ENCODE peak calls at places on chromosomes 5 and 9, in seven cellular contexts. O is Peyer's patch, V is fibroblast of villous mesenchyme, E is left ventricle myocardium inferior, K is GM23338, S is tibial artery, H is suprapubic skin. Y is an unnamed sample.
A peak's percentile ranks its signal among the peaks of the same experiment; 100 is the strongest.

GRCh38 chr5:32098291-32098690 is 75.8 kb downstream of the GOLPH3 start:
- DNase-seq in V (no peak), S (no peak), O (no peak), H (no peak), E (no peak), K (no peak), Y (no peak)

GRCh38 chr9:106878943-106879916 is 16.3 kb downstream of the ZNF462 start:
- DNase-seq in V (peak; percentile 98), H (no peak), S (no peak), O (no peak), K (peak; percentile 33), E (peak; percentile 74), Y (peak; percentile 65)

GRCh38 chr5:116502616-116503015 is 72.0 kb downstream of the SEMA6A start:
- DNase-seq in K (no peak), O (no peak), S (no peak), E (no peak), V (peak; percentile 27), H (no peak), Y (no peak)

GRCh38 chr5:112529525-112529924 is 110.4 kb upstream of the EPB41L4A start:
- DNase-seq in H (no peak), V (no peak), E (no peak), O (no peak), K (peak; percentile 62), S (no peak), Y (no peak)

GRCh38 chr5:172107606-172108005 is 80.4 kb downstream of the STK10 start:
- DNase-seq in K (no peak), S (no peak), V (peak; percentile 74), O (no peak), E (no peak), H (no peak), Y (peak; percentile 79)

GRCh38 chr5:139795074-139796001 is at the start of gene PSD2:
- DNase-seq in S (no peak), K (peak; percentile 83), E (peak; percentile 22), V (no peak), O (no peak), H (no peak), Y (no peak)

GRCh38 chr5:88890070-88890781 is 7.2 kb upstream of the MEF2C start:
- DNase-seq in O (no peak), V (no peak), S (no peak), E (no peak), H (no peak), K (no peak), Y (no peak)

GRCh38 chr5:1769017-1769640 is 30.5 kb downstream of the MRPL36 start:
- DNase-seq in H (no peak), K (no peak), E (no peak), V (no peak), S (no peak), O (no peak), Y (no peak)

GRCh38 chr5:176995896-176996767 is 10.4 kb downstream of the UIMC1 start:
- DNase-seq in S (no peak), H (no peak), K (no peak), E (no peak), O (no peak), V (peak; percentile 87), Y (peak; percentile 51)

GRCh38 chr5:21173526-21173925 is 1185.5 kb upstream of the CDH18 start:
- DNase-seq in V (no peak), S (no peak), K (no peak), H (no peak), O (no peak), E (no peak), Y (no peak)

GRCh38 chr9:88197781-88198345 is 59.6 kb upstream of the SPATA31C2 start:
- DNase-seq in H (no peak), O (no peak), K (no peak), V (peak; percentile 97), S (no peak), E (no peak), Y (peak; percentile 78)

GRCh38 chr9:89507626-89508025 is 9.7 kb upstream of the SEMA4D start:
- DNase-seq in H (no peak), O (peak; percentile 73), E (no peak), V (no peak), S (no peak), K (no peak), Y (no peak)

GRCh38 chr5:141524604-141525597 is 36.0 kb downstream of the PCDHGC5 start:
- DNase-seq in S (peak; percentile 85), O (peak; percentile 66), E (peak; percentile 86), H (peak; percentile 90), K (peak; percentile 100), V (peak; percentile 99), Y (peak; percentile 76)

GRCh38 chr9:32580631-32581300 is 7.8 kb upstream of the NDUFB6 start:
- DNase-seq in K (no peak), E (no peak), H (no peak), S (no peak), V (no peak), O (no peak), Y (no peak)
- TF ChIP-seq CTCF in K (no peak), E (no peak), H (no peak), S (no peak), V (no peak), O (no peak), Y (no peak)

GRCh38 chr5:76252437-76252836 is 150.6 kb upstream of the IQGAP2 start:
- DNase-seq in S (no peak), H (no peak), K (no peak), V (no peak), O (no peak), E (no peak), Y (no peak)
- H3K4me3 ChIP-seq in S (no peak overlapping the region), H (no peak overlapping the region), K (no peak overlapping the region), V (no peak overlapping the region), O (no peak overlapping the region), E (no peak overlapping the region), Y (no peak overlapping the region)

DNA sequence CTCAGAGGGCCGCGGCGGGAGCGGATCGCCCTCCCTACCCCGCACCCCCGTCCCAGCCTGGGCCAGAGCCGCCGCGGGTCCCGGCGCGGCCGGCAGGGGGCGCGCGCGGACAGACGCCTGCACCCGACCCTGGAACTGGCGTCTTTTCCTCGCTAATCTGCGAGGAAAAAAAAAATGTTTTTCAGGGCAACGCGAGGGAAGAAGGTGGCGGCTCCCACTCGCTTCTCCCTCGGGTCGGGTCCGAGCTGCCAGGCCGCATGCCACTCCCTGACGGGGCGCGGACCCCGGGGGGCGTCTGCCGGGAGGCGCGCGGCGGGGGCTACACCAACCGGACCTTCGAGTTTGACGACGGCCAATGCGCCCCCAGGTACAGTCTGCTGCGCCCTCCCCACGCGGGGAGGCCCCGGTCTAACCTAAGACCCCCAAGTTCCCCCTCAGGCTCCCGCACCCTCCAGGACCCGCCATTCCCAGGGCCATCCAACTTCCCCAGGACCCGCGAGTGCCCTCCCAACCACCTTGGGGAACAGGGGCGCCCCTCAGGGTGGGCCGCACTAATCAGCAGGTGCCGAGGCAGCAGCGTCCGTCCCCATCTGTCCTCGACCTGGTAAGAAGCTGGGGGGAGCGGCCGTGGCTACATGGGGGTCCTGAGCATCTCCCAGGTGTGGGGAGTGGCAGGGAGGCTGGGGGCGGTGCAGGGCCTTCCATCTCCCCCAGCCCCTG is at the start of gene KCNT1:
- DNase-seq in V (peak; percentile 23), K (peak; percentile 71), H (no peak), O (no peak), E (peak; percentile 46), S (no peak), Y (no peak)
- TF ChIP-seq CTCF in V (peak; percentile 81), K (peak; percentile 78), H (peak; percentile 99), O (peak; percentile 84), E (peak; percentile 97), S (peak; percentile 91), Y (peak; percentile 63)

GRCh38 chr5:79821-80220 is 12.1 kb upstream of the PLEKHG4B start:
- DNase-seq in O (no peak), K (no peak), V (no peak), H (no peak), E (no peak), S (no peak), Y (no peak)
- H3K4me3 ChIP-seq in O (no peak overlapping the region), K (no peak overlapping the region), V (no peak overlapping the region), H (no peak overlapping the region), E (no peak overlapping the region), S (no peak overlapping the region), Y (no peak overlapping the region)

GRCh38 chr5:35819026-35819425 is 37.7 kb upstream of the IL7R start:
- DNase-seq in O (no peak), E (no peak), V (no peak), H (no peak), K (no peak), S (no peak), Y (no peak)

GRCh38 chr5:35816881-35817521 is 39.7 kb upstream of the IL7R start:
- DNase-seq in O (no peak), H (no peak), S (no peak), K (no peak), V (no peak), E (no peak), Y (no peak)

GRCh38 chr5:35811108-35811741 is 45.5 kb upstream of the IL7R start:
- DNase-seq in H (no peak), E (no peak), O (peak; percentile 28), S (no peak), V (peak; percentile 69), K (no peak), Y (no peak)

GRCh38 chr5:35813456-35813855 is 43.2 kb upstream of the IL7R start:
- DNase-seq in V (no peak), E (no peak), O (no peak), K (no peak), H (no peak), S (no peak), Y (no peak)

GRCh38 chr5:35815089-35815936 is 41.4 kb upstream of the IL7R start:
- DNase-seq in O (no peak), S (no peak), K (peak; percentile 81), V (peak; percentile 30), H (no peak), E (no peak), Y (no peak)
- TF ChIP-seq CTCF in O (peak; percentile 34), S (no peak), K (peak; percentile 74), V (peak; percentile 44), H (no peak), E (peak; percentile 60), Y (peak; percentile 45)

DNA sequence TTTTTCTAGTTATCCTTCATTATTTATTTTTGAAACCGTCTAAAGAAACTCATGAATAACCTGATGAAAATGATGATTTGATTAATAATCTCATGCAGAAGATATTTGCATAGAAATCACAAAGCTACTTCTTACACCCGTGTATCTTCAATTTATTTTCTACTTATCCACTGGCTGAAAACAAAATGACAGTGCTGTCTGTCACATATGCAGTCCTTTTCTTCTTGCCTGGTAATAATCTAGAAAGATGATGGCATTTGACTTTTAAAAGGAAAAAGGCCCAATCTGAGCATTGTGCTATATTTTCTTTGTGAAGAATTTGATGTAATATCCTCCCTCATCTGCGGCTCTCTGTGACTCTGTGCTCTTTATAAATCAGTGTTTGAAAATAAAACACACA is 253.3 kb downstream of the PRR16 start:
- DNase-seq in H (no peak), V (no peak), S (no peak), O (no peak), K (no peak), E (no peak), Y (no peak)
- H3K4me3 ChIP-seq in H (no peak overlapping the region), V (no peak overlapping the region), S (no peak overlapping the region), O (no peak overlapping the region), K (no peak overlapping the region), E (no peak overlapping the region), Y (no peak overlapping the region)